ENCODE peak calls at places on chromosomes 16 and 17, in seven cellular contexts. I, T, A, E, X, O and R are unnamed samples.
A peak's percentile ranks its signal among the peaks of the same experiment; 100 is the strongest.

GRCh38 chr17:3956983-3957382 is 7.3 kb downstream of the ATP2A3 start:
- DNase-seq in I (no peak), O (no peak), E (no peak), A (no peak), T (no peak), X (no peak), R (no peak)

GRCh38 chr16:75591001-75591852 is 25.0 kb downstream of the GABARAPL2 start:
- DNase-seq in X (peak; percentile 77), O (no peak), E (no peak), A (no peak), T (no peak), I (no peak), R (peak; percentile 69)

GRCh38 chr16:6206080-6206479 is 1108.5 kb upstream of the EEF2KMT start:
- DNase-seq in I (no peak), O (no peak), A (no peak), X (no peak), E (no peak), T (no peak), R (no peak)

GRCh38 chr17:39555368-39555767 is 52.4 kb downstream of the NEUROD2 start:
- DNase-seq in T (no peak), E (no peak), X (no peak), A (no peak), O (no peak), I (no peak), R (no peak)

GRCh38 chr17:237406-237955 is 56.0 kb upstream of the DOC2B start:
- DNase-seq in E (no peak), A (no peak), I (no peak), O (no peak), T (no peak), X (no peak), R (no peak)

GRCh38 chr17:43316522-43317142 is 82.2 kb upstream of the ARL4D start:
- DNase-seq in O (no peak), T (no peak), I (no peak), A (no peak), E (no peak), X (no peak), R (peak; percentile 14)

GRCh38 chr17:49886036-49886435 is 38.2 kb upstream of the TAC4 start:
- DNase-seq in I (no peak), T (no peak), O (no peak), A (no peak), X (no peak), E (no peak), R (no peak)

GRCh38 chr16:87806608-87807546 is 41.1 kb upstream of the KLHDC4 start:
- DNase-seq in T (no peak), I (peak; percentile 59), E (peak; percentile 58), X (peak; percentile 95), O (no peak), A (peak; percentile 67), R (peak; percentile 40)

GRCh38 chr17:1089915-1090314 is 89.9 kb downstream of the ABR start:
- DNase-seq in X (no peak), T (no peak), I (no peak), O (no peak), A (no peak), E (no peak), R (no peak)

GRCh38 chr17:79461041-79461440 is 149.8 kb downstream of the RBFOX3 start:
- DNase-seq in I (no peak), A (no peak), T (no peak), E (no peak), X (peak; percentile 34), O (no peak), R (no peak)

GRCh38 chr16:75065149-75065807 is 51.3 kb downstream of the LDHD start:
- DNase-seq in T (peak; percentile 21), A (peak; percentile 33), X (no peak), I (no peak), O (no peak), E (no peak), R (peak; percentile 83)